ENCODE peak calls at places on chromosomes 3 and 15, in seven cellular contexts. E is epithelial cell of esophagus, H is upper lobe of right lung, M is lower lobe of right lung, U is bronchial epithelial cell, W is cardiac muscle cell, Q is A549. C is an unnamed sample.

GRCh38 chr3:106088270-106088669 is 219.5 kb upstream of the CBLB start:
- DNase-seq in E (no peak), H (no peak), M (no peak), U (no peak), W (peak), Q (no peak), C (no peak)

GRCh38 chr15:77504871-77505270 is 84.2 kb downstream of the HMG20A start:
- DNase-seq in E (no peak), H (no peak), M (no peak), U (no peak), W (no peak), Q (no peak), C (no peak)

GRCh38 chr3:2061360-2061759 is 37.3 kb upstream of the CNTN4 start:
- DNase-seq in E (no peak), H (no peak), M (no peak), U (no peak), W (no peak), Q (no peak), C (no peak)

GRCh38 chr15:69784808-69785550 is 312.7 kb downstream of the TLE3 start:
- DNase-seq in E (no peak), H (no peak), M (no peak), U (peak), W (peak), Q (no peak), C (no peak)

GRCh38 chr3:59247402-59247841 is 197.6 kb upstream of the CFAP20DC start:
- DNase-seq in E (peak), H (no peak), M (no peak), U (peak), W (no peak), Q (no peak), C (no peak)

GRCh38 chr3:71497367-71497925 is 86.1 kb downstream of the FOXP1 start:
- DNase-seq in E (no peak), H (no peak), M (no peak), U (no peak), W (no peak), Q (no peak), C (no peak)

GRCh38 chr15:42285042-42285441 is 11.8 kb upstream of the TMEM87A start:
- DNase-seq in E (no peak), H (no peak), M (no peak), U (no peak), W (no peak), Q (no peak), C (no peak)

GRCh38 chr3:126503701-126504100 is 13.9 kb downstream of the UROC1 start:
- DNase-seq in E (no peak), H (no peak), M (no peak), U (no peak), W (no peak), Q (no peak), C (no peak)

GRCh38 chr3:33318709-33319380 is 41.6 kb downstream of the FBXL2 start:
- DNase-seq in E (no peak), H (no peak), M (no peak), U (no peak), W (no peak), Q (peak), C (peak)

GRCh38 chr3:128297401-128298138 is 144.3 kb downstream of the EEFSEC start:
- DNase-seq in E (peak), H (no peak), M (no peak), U (peak), W (peak), Q (peak), C (peak)

GRCh38 chr3:100882571-100882981 is 110.6 kb downstream of the ABI3BP start:
- DNase-seq in E (peak), H (no peak), M (no peak), U (peak), W (peak), Q (peak), C (peak)

GRCh38 chr15:81914734-81915234 is 131.0 kb downstream of the MEX3B start:
- DNase-seq in E (no peak), H (no peak), M (no peak), U (no peak), W (peak), Q (no peak), C (no peak)

GRCh38 chr3:59641169-59641914 is 591.5 kb upstream of the CFAP20DC start:
- DNase-seq in E (peak), H (no peak), M (no peak), U (no peak), W (peak), Q (no peak), C (peak)

GRCh38 chr3:146067048-146067447 is 93.9 kb downstream of the PLOD2 start:
- DNase-seq in E (peak), H (no peak), M (no peak), U (peak), W (peak), Q (peak), C (peak)

GRCh38 chr15:52080031-52080430 is 32.5 kb downstream of the BCL2L10 start:
- DNase-seq in E (peak), H (no peak), M (no peak), U (peak), W (peak), Q (peak), C (peak)

GRCh38 chr3:15276028-15276717 is 56.2 kb downstream of the SH3BP5 start:
- DNase-seq in E (no peak), H (no peak), M (no peak), U (no peak), W (no peak), Q (no peak), C (no peak)

GRCh38 chr15:76340802-76341365 is 4.3 kb downstream of the ISL2 start:
- DNase-seq in E (no peak), H (no peak), M (peak), U (no peak), W (no peak), Q (no peak), C (no peak)

GRCh38 chr15:34754674-34755418 is at the start of gene GJD2:
- DNase-seq in E (no peak), H (no peak), M (no peak), U (no peak), W (no peak), Q (no peak), C (no peak)

GRCh38 chr3:197750863-197751737 is 1.4 kb downstream of the FYTTD1 start:
- DNase-seq in E (peak), H (peak), M (peak), U (peak), W (peak), Q (peak), C (peak)

GRCh38 chr15:79329186-79329611 is 18.3 kb downstream of the TMED3 start:
- DNase-seq in E (peak), H (no peak), M (no peak), U (peak), W (peak), Q (peak), C (peak)

GRCh38 chr3:28139967-28140634 is 101.3 kb upstream of the CMC1 start:
- DNase-seq in E (peak), H (no peak), M (no peak), U (peak), W (peak), Q (peak), C (peak)

GRCh38 chr15:90812881-90813280 is 55.5 kb upstream of the FURIN start:
- DNase-seq in E (peak), H (no peak), M (no peak), U (peak), W (no peak), Q (no peak), C (no peak)

GRCh38 chr15:89469331-89470107 is 26.9 kb downstream of the RHCG start:
- DNase-seq in E (no peak), H (peak), M (no peak), U (no peak), W (no peak), Q (no peak), C (no peak)

GRCh38 chr15:73957276-73957675 is 31.0 kb downstream of the LOXL1 start:
- DNase-seq in E (no peak), H (peak), M (no peak), U (no peak), W (no peak), Q (no peak), C (no peak)

GRCh38 chr15:70185251-70185711 is 87.6 kb upstream of the TLE3 start:
- DNase-seq in E (no peak), H (no peak), M (no peak), U (no peak), W (peak), Q (no peak), C (peak)

GRCh38 chr15:67021455-67021854 is 43.9 kb upstream of the SMAD3 start:
- DNase-seq in E (peak), H (no peak), M (no peak), U (peak), W (no peak), Q (no peak), C (no peak)

DNA sequence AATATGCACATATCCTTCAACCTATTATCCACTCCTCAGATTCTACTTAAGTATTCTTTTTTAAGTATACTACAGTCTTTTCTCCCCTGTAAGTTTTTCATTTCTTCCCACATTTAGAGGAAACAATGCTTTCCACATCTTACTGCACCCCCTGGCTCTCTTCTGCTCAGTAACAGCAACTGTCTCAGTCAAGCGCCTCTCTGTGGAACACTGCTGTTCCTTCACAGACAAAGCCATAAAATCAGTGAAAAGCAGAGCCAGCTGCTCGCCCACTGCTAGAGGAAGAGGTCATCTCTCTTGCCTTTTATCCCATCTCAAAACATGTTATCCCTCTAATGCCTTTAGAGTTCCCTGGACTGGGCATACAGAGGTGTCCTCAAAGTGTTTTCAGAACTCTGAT is 24.8 kb downstream of the SERP1 start:
- DNase-seq in E (no peak), H (no peak), M (no peak), U (no peak), W (no peak), Q (no peak), C (no peak)
- TF ChIP-seq CTCF in E (no peak), H (no peak), M (no peak), U (no peak), W (no peak), Q (no peak), C (no peak)

GRCh38 chr3:9420850-9421549 is 23.6 kb downstream of the SETD5 start:
- DNase-seq in E (peak), H (no peak), M (no peak), U (peak), W (peak), Q (peak), C (peak)

GRCh38 chr3:9428411-9428810 is 31.0 kb downstream of the SETD5 start:
- DNase-seq in E (no peak), H (no peak), M (no peak), U (no peak), W (no peak), Q (no peak), C (no peak)

GRCh38 chr3:9422712-9423424 is 25.5 kb downstream of the SETD5 start:
- DNase-seq in E (peak), H (no peak), M (peak), U (peak), W (peak), Q (peak), C (peak)
- H3K4me3 ChIP-seq in E (no peak), H (no peak), M (no peak), U (no peak), W (no peak), Q (peak), C (no peak)

GRCh38 chr3:31448035-31448881 is 84.5 kb upstream of the STT3B start:
- DNase-seq in E (peak), H (peak), M (peak), U (peak), W (peak), Q (peak), C (peak)
- TF ChIP-seq CTCF in E (peak), H (peak), M (peak), U (peak), W (peak), Q (peak), C (peak)

DNA sequence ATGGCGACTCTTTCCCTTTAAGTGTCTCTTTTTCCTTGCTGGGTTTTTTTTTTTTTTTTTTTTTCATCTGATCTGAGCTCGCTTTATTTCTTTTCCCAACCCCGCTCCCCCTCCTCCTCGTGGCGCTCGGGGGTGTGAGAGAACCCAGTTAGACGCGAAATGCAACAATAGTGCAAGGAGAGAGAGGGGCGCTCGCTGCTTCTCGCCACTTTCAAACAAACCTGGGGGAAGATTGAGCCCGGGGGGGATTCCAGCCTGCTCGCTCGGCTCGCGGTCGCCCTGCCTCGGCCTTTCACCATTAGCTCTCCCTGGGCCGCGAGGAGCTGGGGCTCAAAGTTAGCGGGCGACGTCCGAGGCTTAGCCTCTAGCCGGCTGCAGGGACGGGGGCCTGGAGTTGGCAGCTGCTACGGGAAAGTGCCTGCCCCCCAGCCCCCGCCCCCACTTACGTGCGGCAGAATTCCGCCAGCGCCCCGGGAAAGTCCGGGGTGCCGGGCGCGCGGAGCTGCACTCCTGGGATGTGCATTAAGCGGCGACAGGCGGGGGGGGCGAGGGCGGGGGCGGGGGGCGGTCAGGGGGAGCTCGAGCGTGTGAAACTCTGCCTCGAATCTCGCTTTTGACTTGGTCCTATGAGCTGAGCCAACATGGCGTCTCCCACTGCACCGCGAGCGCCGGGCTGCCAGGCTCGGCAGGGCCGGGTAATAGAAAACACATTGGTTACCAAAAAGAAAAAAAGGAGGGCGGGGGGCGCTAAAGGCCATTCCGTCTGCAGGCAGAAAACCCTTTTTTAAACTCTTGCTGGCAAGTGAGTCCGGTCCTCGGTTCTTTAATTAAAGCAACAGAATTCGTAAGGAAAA is 10.3 kb downstream of the NR2F2 start:
- DNase-seq in E (no peak), H (peak), M (peak), U (no peak), W (peak), Q (peak), C (peak)
- H3K4me3 ChIP-seq in E (peak), H (peak), M (peak), U (peak), W (peak), Q (peak), C (peak)

GRCh38 chr15:29815000-29815704 is 7.1 kb downstream of the TJP1 start:
- DNase-seq in E (peak), H (no peak), M (no peak), U (peak), W (no peak), Q (peak), C (peak)

GRCh38 chr15:29811691-29812383 is 10.4 kb downstream of the TJP1 start:
- DNase-seq in E (no peak), H (no peak), M (no peak), U (no peak), W (no peak), Q (no peak), C (no peak)

GRCh38 chr15:29812384-29812694 is 9.9 kb downstream of the TJP1 start:
- DNase-seq in E (peak), H (no peak), M (no peak), U (peak), W (peak), Q (peak), C (peak)

GRCh38 chr15:29815705-29816042 is 6.6 kb downstream of the TJP1 start:
- DNase-seq in E (no peak), H (no peak), M (no peak), U (no peak), W (no peak), Q (no peak), C (no peak)

GRCh38 chr15:29813009-29813408 is 9.3 kb downstream of the TJP1 start:
- DNase-seq in E (no peak), H (no peak), M (no peak), U (peak), W (no peak), Q (no peak), C (no peak)
- TF ChIP-seq CTCF in E (no peak), H (no peak), M (no peak), U (no peak), W (no peak), Q (no peak), C (no peak)

GRCh38 chr15:60326824-60327654 is 70.7 kb downstream of the ANXA2 start:
- DNase-seq in E (peak), H (no peak), M (no peak), U (peak), W (peak), Q (peak), C (peak)

GRCh38 chr15:60323322-60323721 is 74.5 kb downstream of the ANXA2 start:
- DNase-seq in E (no peak), H (no peak), M (no peak), U (no peak), W (no peak), Q (no peak), C (no peak)

GRCh38 chr15:60326343-60326742 is 71.4 kb downstream of the ANXA2 start:
- DNase-seq in E (no peak), H (no peak), M (no peak), U (no peak), W (no peak), Q (no peak), C (no peak)

GRCh38 chr15:60324706-60325438 is 72.9 kb downstream of the ANXA2 start:
- DNase-seq in E (no peak), H (no peak), M (no peak), U (no peak), W (peak), Q (no peak), C (peak)

GRCh38 chr15:60325905-60326304 is 71.9 kb downstream of the ANXA2 start:
- DNase-seq in E (no peak), H (no peak), M (no peak), U (no peak), W (no peak), Q (no peak), C (no peak)
- H3K4me3 ChIP-seq in E (no peak), H (no peak), M (no peak), U (no peak), W (no peak), Q (no peak), C (no peak)